ENCODE peak calls at places on chromosomes 13 and 19, in seven cellular contexts. N is islet precursor cell; K is GM03348; V is NCI-H226; J is ACHN; P is T-helper 2 cell treated with Interferon-gamma antibody and Interleukin-4, amounts not matched to agents 5 μg/mL and 100 μg/mL, for 36 hours; S is stimulated activated naive CD8-positive, alpha-beta T cell treated with anti-CD3 and anti-CD28 coated beads, Interleukin-15, Interleukin-2, amounts not matched to agents 100 U/mL and 50 U/mL, for 24 hours. R is an unnamed sample.

GRCh38 chr13:103876571-103876970 is 810.4 kb upstream of the SLC10A2 start:
- DNase-seq in V (no peak), J (no peak), K (no peak), P (no peak), S (no peak), N (no peak), R (no peak)

GRCh38 chr19:34994643-34995471 is 5.3 kb upstream of the GRAMD1A start:
- DNase-seq in V (no peak), P (no peak), N (no peak), K (no peak), J (no peak), S (no peak), R (no peak)

GRCh38 chr19:6528544-6529121 is 2.2 kb upstream of the TNFSF9 start:
- DNase-seq in K (no peak), V (no peak), N (no peak), J (peak), P (no peak), S (peak), R (peak)

GRCh38 chr19:2428027-2428690 is 773 bp upstream of the TIMM13 start:
- DNase-seq in S (no peak), N (peak), P (no peak), V (no peak), K (no peak), J (no peak), R (peak)

GRCh38 chr19:18475004-18475453 is 37.1 kb upstream of the ISYNA1 start:
- DNase-seq in J (no peak), P (no peak), K (no peak), V (no peak), S (no peak), N (no peak), R (no peak)

GRCh38 chr19:49361438-49362047 is 673 bp downstream of the TEAD2 start:
- DNase-seq in N (peak), J (peak), S (peak), V (peak), K (peak), P (no peak), R (peak)

GRCh38 chr13:112792511-112792910 is 102.7 kb downstream of the ATP11A start:
- DNase-seq in S (no peak), N (peak), P (no peak), K (no peak), J (no peak), V (no peak), R (no peak)

GRCh38 chr19:18051887-18052286 is 34.8 kb downstream of the IL12RB1 start:
- DNase-seq in J (no peak), K (peak), P (no peak), V (no peak), N (no peak), S (no peak), R (no peak)

GRCh38 chr19:53076984-53077383 is 26.2 kb downstream of the ZNF160 start:
- DNase-seq in P (no peak), K (peak), V (no peak), N (peak), J (no peak), S (no peak), R (no peak)

GRCh38 chr13:66634384-66634783 is 595.8 kb downstream of the PCDH9 start:
- DNase-seq in V (no peak), J (no peak), K (peak), N (no peak), P (no peak), S (no peak), R (no peak)

GRCh38 chr19:19405919-19406877 is 723 bp downstream of the GATAD2A start:
- DNase-seq in S (peak), P (peak), N (peak), V (no peak), K (peak), J (peak), R (no peak)

GRCh38 chr19:18898533-18899408 is 2.8 kb upstream of the CERS1 start:
- DNase-seq in K (no peak), V (no peak), J (no peak), P (no peak), S (no peak), N (no peak), R (no peak)

GRCh38 chr13:33353210-33353609 is 67.7 kb upstream of the STARD13 start:
- DNase-seq in P (no peak), S (no peak), K (no peak), N (no peak), J (no peak), V (no peak), R (peak)

GRCh38 chr13:51000576-51001260 is 91.1 kb downstream of the RNASEH2B start:
- DNase-seq in J (no peak), K (peak), N (peak), S (no peak), P (no peak), V (no peak), R (peak)

GRCh38 chr19:12949363-12950284 is 4.0 kb downstream of the RAD23A start:
- DNase-seq in K (no peak), P (no peak), N (no peak), V (no peak), J (no peak), S (no peak), R (no peak)

GRCh38 chr13:97502192-97502591 is 68.2 kb downstream of the RAP2A start:
- DNase-seq in V (no peak), P (no peak), N (no peak), S (no peak), J (no peak), K (no peak), R (no peak)

GRCh38 chr13:98200211-98200878 is 23.3 kb upstream of the RNF113B start:
- DNase-seq in V (no peak), P (no peak), J (no peak), N (peak), S (no peak), K (no peak), R (no peak)

GRCh38 chr19:15264061-15264932 is 32.0 kb upstream of the EPHX3 start:
- DNase-seq in V (peak), S (peak), K (peak), J (peak), P (peak), N (peak), R (peak)

GRCh38 chr19:19276851-19277250 is 3.8 kb upstream of the TM6SF2 start:
- DNase-seq in N (peak), S (no peak), P (no peak), V (no peak), J (no peak), K (no peak), R (no peak)

GRCh38 chr13:94020833-94021232 is 458.6 kb downstream of the DCT start:
- DNase-seq in V (no peak), N (no peak), K (peak), S (no peak), P (no peak), J (peak), R (no peak)

GRCh38 chr19:17020380-17020779 is 6.2 kb downstream of the CPAMD8 start:
- DNase-seq in V (no peak), S (no peak), P (no peak), N (no peak), K (no peak), J (no peak), R (no peak)

GRCh38 chr19:30416375-30416774 is 44.2 kb downstream of the ZNF536 start:
- DNase-seq in K (no peak), P (no peak), V (no peak), N (no peak), J (no peak), S (no peak), R (peak)

GRCh38 chr13:33871207-33872004 is 53.5 kb downstream of the RFC3 start:
- DNase-seq in J (no peak), K (no peak), N (no peak), V (no peak), S (no peak), P (no peak), R (no peak)

GRCh38 chr13:63190219-63190618 is 1774.6 kb upstream of the PCDH20 start:
- DNase-seq in S (no peak), K (no peak), P (no peak), J (peak), V (no peak), N (no peak), R (no peak)

GRCh38 chr19:2249880-2250764 is 999 bp downstream of the AMH start:
- DNase-seq in K (no peak), N (no peak), J (no peak), V (no peak), S (peak), P (no peak), R (no peak)

R was measured in lower leg skin.